ENCODE peak calls at places on chromosomes 3 and 15, in five cellular contexts. D, W, P, U and I are unnamed samples.

GRCh38 chr3:108410531-108410984 is 99.8 kb downstream of the MYH15 start:
- DNase-seq in D (no peak), W (no peak), U (no peak), P (no peak), I (peak)

GRCh38 chr3:71591106-71591505 is 7.6 kb upstream of the FOXP1 start:
- DNase-seq in W (no peak), D (no peak), P (no peak), U (no peak), I (no peak)

GRCh38 chr3:194910414-194910979 is 224.8 kb downstream of the FAM43A start:
- DNase-seq in D (no peak), W (no peak), P (no peak), U (no peak), I (no peak)

GRCh38 chr15:63449711-63450110 is 54.7 kb upstream of the USP3 start:
- DNase-seq in D (no peak), W (no peak), U (no peak), P (no peak), I (no peak)

GRCh38 chr15:25054329-25054728 is 99.5 kb downstream of the SNRPN start:
- DNase-seq in D (no peak), W (no peak), U (no peak), P (no peak), I (no peak)

GRCh38 chr3:122343654-122344053 is 18.6 kb downstream of the CSTA start:
- DNase-seq in P (no peak), W (no peak), D (no peak), U (no peak), I (no peak)

GRCh38 chr3:38588276-38588971 is 61.1 kb downstream of the SCN5A start:
- DNase-seq in D (no peak), U (peak), P (no peak), W (no peak), I (peak)

GRCh38 chr3:149657458-149657795 is 398 bp downstream of the WWTR1 start:
- DNase-seq in P (no peak), D (no peak), U (no peak), W (peak), I (peak)

GRCh38 chr15:63439536-63440264 is 58.1 kb upstream of the CA12 start:
- DNase-seq in P (no peak), U (no peak), D (no peak), W (no peak), I (no peak)

GRCh38 chr3:57015912-57016311 is 44.6 kb upstream of the SPATA12 start:
- DNase-seq in W (no peak), D (no peak), P (no peak), U (no peak), I (no peak)

GRCh38 chr3:177441813-177442646 is 244.7 kb upstream of the TBL1XR1 start:
- DNase-seq in P (no peak), U (peak), D (no peak), W (no peak), I (no peak)

GRCh38 chr15:91018178-91018577 is 4.2 kb downstream of the VPS33B start:
- DNase-seq in W (no peak), D (no peak), U (no peak), P (no peak), I (no peak)

GRCh38 chr15:74790080-74790916 is 8.4 kb downstream of the CSK start:
- DNase-seq in D (peak), P (no peak), U (peak), W (no peak), I (peak)

GRCh38 chr15:59485036-59485435 is 47.0 kb downstream of the FAM81A start:
- DNase-seq in D (no peak), P (no peak), W (no peak), U (no peak), I (no peak)

GRCh38 chr15:78149805-78150751 is 916 bp downstream of the IDH3A start:
- DNase-seq in W (no peak), U (no peak), D (no peak), P (no peak), I (no peak)

GRCh38 chr3:73786346-73786807 is 161.6 kb upstream of the PDZRN3 start:
- DNase-seq in D (peak), U (no peak), P (no peak), W (no peak), I (no peak)

GRCh38 chr3:51384145-51384729 is 854 bp upstream of the MANF start:
- DNase-seq in U (no peak), P (no peak), D (no peak), W (no peak), I (no peak)